ENCODE peak calls at places on chromosome 10, in four cellular contexts. One of them, this sample, is unnamed.

GRCh38 chr10:89164920-89165319 is 42.2 kb downstream of the CH25H start:
- DNase-seq in germinal center: no peak
- DNase-seq in CD8-positive, alpha-beta memory T cell: no peak
- DNase-seq in tibial artery: no peak
- DNase-seq in this sample: no peak

GRCh38 chr10:129741280-129741977 is 222.6 kb downstream of the EBF3 start:
- DNase-seq in tibial artery: peak
- DNase-seq in CD8-positive, alpha-beta memory T cell: no peak
- DNase-seq in germinal center: no peak
- DNase-seq in this sample: no peak

GRCh38 chr10:77756319-77757232 is 119.0 kb upstream of the KCNMA1 start:
- DNase-seq in tibial artery: no peak
- DNase-seq in germinal center: peak
- DNase-seq in CD8-positive, alpha-beta memory T cell: no peak
- DNase-seq in this sample: peak

GRCh38 chr10:76149602-76150138 is 718.2 kb downstream of the LRMDA start:
- DNase-seq in CD8-positive, alpha-beta memory T cell: no peak
- DNase-seq in germinal center: no peak
- DNase-seq in tibial artery: no peak
- DNase-seq in this sample: no peak

GRCh38 chr10:79054203-79055099 is 14.3 kb upstream of the ZMIZ1 start:
- DNase-seq in germinal center: no peak
- DNase-seq in CD8-positive, alpha-beta memory T cell: no peak
- DNase-seq in tibial artery: peak
- DNase-seq in this sample: no peak

GRCh38 chr10:44908071-44908709 is 2.9 kb upstream of the TMEM72 start:
- DNase-seq in germinal center: no peak
- DNase-seq in CD8-positive, alpha-beta memory T cell: no peak
- DNase-seq in tibial artery: no peak
- DNase-seq in this sample: peak

GRCh38 chr10:30586828-30587227 is 42.7 kb downstream of the LYZL2 start:
- DNase-seq in tibial artery: no peak
- DNase-seq in CD8-positive, alpha-beta memory T cell: no peak
- DNase-seq in germinal center: no peak
- DNase-seq in this sample: no peak

GRCh38 chr10:44392420-44392819 is 7.5 kb upstream of the CXCL12 start:
- DNase-seq in CD8-positive, alpha-beta memory T cell: no peak
- DNase-seq in germinal center: no peak
- DNase-seq in tibial artery: no peak
- DNase-seq in this sample: no peak

GRCh38 chr10:101244321-101245050 is 15.2 kb upstream of the LBX1 start:
- DNase-seq in germinal center: no peak
- DNase-seq in tibial artery: no peak
- DNase-seq in CD8-positive, alpha-beta memory T cell: no peak
- DNase-seq in this sample: peak